ENCODE peak calls at places on chromosomes 4 and X, in four cellular contexts. One of them, this sample, is unnamed.

GRCh38 chr4:186954956-186955355 is 231.3 kb upstream of the FAT1 start:
- DNase-seq in GM23248: no peak
- DNase-seq in endothelial cell of umbilical vein: no peak
- DNase-seq in neural progenitor cell: no peak
- DNase-seq in this sample: no peak

GRCh38 chrX:17689971-17690409 is 47.3 kb upstream of the SCML1 start:
- DNase-seq in GM23248: peak; percentile 66
- DNase-seq in neural progenitor cell: peak; percentile 72
- DNase-seq in endothelial cell of umbilical vein: peak; percentile 66
- DNase-seq in this sample: peak; percentile 59

GRCh38 chrX:50470103-50471031 is at the start of gene DGKK:
- DNase-seq in endothelial cell of umbilical vein: no peak
- DNase-seq in GM23248: peak; percentile 9
- DNase-seq in neural progenitor cell: peak; percentile 85
- DNase-seq in this sample: peak; percentile 36

GRCh38 chr4:158484173-158484885 is 37.4 kb upstream of the RXFP1 start:
- DNase-seq in endothelial cell of umbilical vein: no peak
- DNase-seq in GM23248: peak; percentile 67
- DNase-seq in neural progenitor cell: no peak
- DNase-seq in this sample: no peak

GRCh38 chr4:43271946-43272345 is 379.4 kb downstream of the GRXCR1 start:
- DNase-seq in endothelial cell of umbilical vein: no peak
- DNase-seq in GM23248: no peak
- DNase-seq in neural progenitor cell: no peak
- DNase-seq in this sample: no peak

GRCh38 chr4:47933798-47934197 is 19.4 kb upstream of the NFXL1 start:
- DNase-seq in GM23248: peak; percentile 69
- DNase-seq in neural progenitor cell: peak; percentile 53
- DNase-seq in endothelial cell of umbilical vein: peak; percentile 45
- DNase-seq in this sample: peak; percentile 44

GRCh38 chr4:93828332-93828829 is at the start of gene ATOH1:
- DNase-seq in GM23248: peak; percentile 13
- DNase-seq in neural progenitor cell: peak; percentile 90
- DNase-seq in endothelial cell of umbilical vein: no peak
- DNase-seq in this sample: no peak

GRCh38 chr4:38170800-38171199 is 210.6 kb downstream of the PTTG2 start:
- DNase-seq in neural progenitor cell: no peak
- DNase-seq in GM23248: peak; percentile 8
- DNase-seq in endothelial cell of umbilical vein: no peak
- DNase-seq in this sample: no peak

GRCh38 chrX:19709812-19710518 is 177.4 kb downstream of the SH3KBP1 start:
- DNase-seq in GM23248: peak; percentile 94
- DNase-seq in endothelial cell of umbilical vein: peak; percentile 44
- DNase-seq in neural progenitor cell: no peak
- DNase-seq in this sample: peak; percentile 78

GRCh38 chrX:97740886-97741285 is 857.2 kb downstream of the RPA4 start:
- DNase-seq in endothelial cell of umbilical vein: no peak
- DNase-seq in GM23248: no peak
- DNase-seq in neural progenitor cell: no peak
- DNase-seq in this sample: no peak

GRCh38 chrX:154544885-154545284 is 1.8 kb downstream of the G6PD start:
- DNase-seq in GM23248: no peak
- DNase-seq in neural progenitor cell: no peak
- DNase-seq in endothelial cell of umbilical vein: no peak
- DNase-seq in this sample: peak; percentile 74

GRCh38 chr4:52038109-52038912 is at the start of gene SGCB:
- DNase-seq in GM23248: peak; percentile 82
- DNase-seq in neural progenitor cell: peak; percentile 85
- DNase-seq in endothelial cell of umbilical vein: peak; percentile 42
- DNase-seq in this sample: peak; percentile 96

GRCh38 chrX:22541926-22542325 is 269.2 kb downstream of the CBLL2 start:
- DNase-seq in neural progenitor cell: no peak
- DNase-seq in endothelial cell of umbilical vein: no peak
- DNase-seq in GM23248: no peak
- DNase-seq in this sample: no peak
- H3K79me2 ChIP-seq in neural progenitor cell: no peaks in the 10 kb centered on the region
- H3K79me2 ChIP-seq in endothelial cell of umbilical vein: no peaks in the 10 kb centered on the region
- H3K79me2 ChIP-seq in GM23248: no peaks in the 10 kb centered on the region
- H3K79me2 ChIP-seq in this sample: no peaks in the 10 kb centered on the region

GRCh38 chr4:85755285-85755684 is 280.3 kb downstream of the ARHGAP24 start:
- DNase-seq in GM23248: no peak
- DNase-seq in neural progenitor cell: no peak
- DNase-seq in endothelial cell of umbilical vein: no peak
- DNase-seq in this sample: no peak

GRCh38 chr4:85761803-85762202 is 286.9 kb downstream of the ARHGAP24 start:
- DNase-seq in neural progenitor cell: no peak
- DNase-seq in GM23248: peak; percentile 50
- DNase-seq in endothelial cell of umbilical vein: peak; percentile 99
- DNase-seq in this sample: no peak

GRCh38 chr4:85760521-85760920 is 285.6 kb downstream of the ARHGAP24 start:
- DNase-seq in GM23248: no peak
- DNase-seq in neural progenitor cell: no peak
- DNase-seq in endothelial cell of umbilical vein: peak; percentile 63
- DNase-seq in this sample: no peak

GRCh38 chr4:85759392-85759791 is 284.4 kb downstream of the ARHGAP24 start:
- DNase-seq in endothelial cell of umbilical vein: no peak
- DNase-seq in GM23248: no peak
- DNase-seq in neural progenitor cell: no peak
- DNase-seq in this sample: no peak

GRCh38 chr4:85756938-85757337 is 282.0 kb downstream of the ARHGAP24 start:
- DNase-seq in endothelial cell of umbilical vein: peak; percentile 68
- DNase-seq in GM23248: peak; percentile 79
- DNase-seq in neural progenitor cell: peak; percentile 58
- DNase-seq in this sample: peak; percentile 42
- H3K36me3 ChIP-seq in endothelial cell of umbilical vein: no peaks in the 10 kb centered on the region
- H3K36me3 ChIP-seq in GM23248: no peaks in the 10 kb centered on the region
- H3K36me3 ChIP-seq in neural progenitor cell: no peaks in the 10 kb centered on the region
- H3K36me3 ChIP-seq in this sample: no peaks in the 10 kb centered on the region

GRCh38 chrX:150365953-150366911 is 3.1 kb downstream of the MAMLD1 start:
- DNase-seq in endothelial cell of umbilical vein: peak; percentile 56
- DNase-seq in GM23248: peak; percentile 66
- DNase-seq in neural progenitor cell: peak; percentile 75
- DNase-seq in this sample: no peak

GRCh38 chrX:150366951-150367545 is 3.9 kb downstream of the MAMLD1 start:
- DNase-seq in neural progenitor cell: no peak
- DNase-seq in GM23248: peak; percentile 74
- DNase-seq in endothelial cell of umbilical vein: no peak
- DNase-seq in this sample: peak; percentile 77

GRCh38 chrX:150364347-150365050 is 1.4 kb downstream of the MAMLD1 start:
- DNase-seq in GM23248: peak; percentile 54
- DNase-seq in neural progenitor cell: peak; percentile 65
- DNase-seq in endothelial cell of umbilical vein: peak; percentile 20
- DNase-seq in this sample: no peak

GRCh38 chrX:150363561-150364346 is 637 bp downstream of the MAMLD1 start:
- DNase-seq in neural progenitor cell: peak; percentile 63
- DNase-seq in endothelial cell of umbilical vein: peak; percentile 35
- DNase-seq in GM23248: peak; percentile 76
- DNase-seq in this sample: no peak

GRCh38 chrX:150365051-150365952 is 2.2 kb downstream of the MAMLD1 start:
- DNase-seq in endothelial cell of umbilical vein: peak; percentile 62
- DNase-seq in neural progenitor cell: peak; percentile 85
- DNase-seq in GM23248: peak; percentile 77
- DNase-seq in this sample: peak; percentile 83
- H3K79me2 ChIP-seq in endothelial cell of umbilical vein: no peaks in the 10 kb centered on the region
- H3K79me2 ChIP-seq in neural progenitor cell: no peaks in the 10 kb centered on the region
- H3K79me2 ChIP-seq in GM23248: peaks cover 35% of the 10 kb centered on the region
- H3K79me2 ChIP-seq in this sample: peaks cover 26% of the 10 kb centered on the region

GRCh38 chr4:118761387-118762016 is 74.4 kb downstream of the SEC24D start:
- DNase-seq in neural progenitor cell: no peak
- DNase-seq in endothelial cell of umbilical vein: peak; percentile 52
- DNase-seq in GM23248: no peak
- DNase-seq in this sample: no peak

GRCh38 chr4:118760092-118760491 is 74.9 kb downstream of the METTL14 start:
- DNase-seq in endothelial cell of umbilical vein: no peak
- DNase-seq in GM23248: no peak
- DNase-seq in neural progenitor cell: no peak
- DNase-seq in this sample: no peak

GRCh38 chr4:118760493-118760892 is 75.3 kb downstream of the METTL14 start:
- DNase-seq in GM23248: no peak
- DNase-seq in endothelial cell of umbilical vein: no peak
- DNase-seq in neural progenitor cell: no peak
- DNase-seq in this sample: no peak

GRCh38 chr4:118762753-118763477 is 73.0 kb downstream of the SEC24D start:
- DNase-seq in neural progenitor cell: no peak
- DNase-seq in endothelial cell of umbilical vein: no peak
- DNase-seq in GM23248: peak; percentile 42
- DNase-seq in this sample: no peak

GRCh38 chr4:118762146-118762545 is 73.8 kb downstream of the SEC24D start:
- DNase-seq in neural progenitor cell: no peak
- DNase-seq in endothelial cell of umbilical vein: no peak
- DNase-seq in GM23248: no peak
- DNase-seq in this sample: no peak
- H3K36me3 ChIP-seq in neural progenitor cell: no peaks in the 10 kb centered on the region
- H3K36me3 ChIP-seq in endothelial cell of umbilical vein: peaks cover 31% of the 10 kb centered on the region
- H3K36me3 ChIP-seq in GM23248: peaks cover 70% of the 10 kb centered on the region
- H3K36me3 ChIP-seq in this sample: peaks cover 74% of the 10 kb centered on the region